ENCODE peak calls at places on chromosomes 3 and 15, in five cellular contexts. U, A, J, M and E are unnamed samples.

GRCh38 chr3:44948239-44948638 is 27.7 kb downstream of the ZDHHC3 start:
- DNase-seq in A (no peak), M (no peak), U (peak; percentile 26), J (no peak), E (no peak)

GRCh38 chr3:189508784-189509489 is 122.3 kb upstream of the TP63 start:
- DNase-seq in A (no peak), U (no peak), M (no peak), J (no peak), E (no peak)

GRCh38 chr3:149790265-149790664 is 2.1 kb downstream of the ANKUB1 start:
- DNase-seq in U (peak; percentile 78), A (no peak), J (no peak), M (no peak), E (no peak)

GRCh38 chr15:89138999-89139612 is 50.9 kb downstream of the ABHD2 start:
- DNase-seq in U (peak; percentile 61), J (no peak), M (no peak), A (peak; percentile 49), E (no peak)

GRCh38 chr3:150639262-150639661 is 36.1 kb downstream of the SELENOT start:
- DNase-seq in U (peak; percentile 36), A (no peak), J (no peak), M (no peak), E (no peak)

GRCh38 chr15:26024241-26024640 is 161.1 kb upstream of the ATP10A start:
- DNase-seq in U (no peak), M (no peak), J (no peak), A (no peak), E (no peak)

GRCh38 chr3:64059484-64059883 is 36.2 kb upstream of the PSMD6 start:
- DNase-seq in M (no peak), J (no peak), U (no peak), A (no peak), E (no peak)

GRCh38 chr15:45331977-45332376 is 46.4 kb downstream of the GATM start:
- DNase-seq in J (no peak), U (peak; percentile 2), A (no peak), M (no peak), E (no peak)

GRCh38 chr15:41666353-41666920 is 6.2 kb downstream of the MGA start:
- DNase-seq in M (no peak), A (no peak), J (no peak), U (peak; percentile 54), E (peak; percentile 41)

GRCh38 chr15:50880651-50881114 is 27.8 kb upstream of the AP4E1 start:
- DNase-seq in M (no peak), J (no peak), U (peak; percentile 85), A (no peak), E (no peak)

GRCh38 chr15:77029166-77030041 is 34.5 kb downstream of the PSTPIP1 start:
- DNase-seq in J (peak; percentile 68), U (no peak), M (no peak), A (no peak), E (no peak)

GRCh38 chr3:127053450-127053849 is 70.5 kb downstream of the PLXNA1 start:
- DNase-seq in U (no peak), M (no peak), J (peak; percentile 25), A (no peak), E (no peak)

GRCh38 chr15:85792872-85793621 is 1.7 kb downstream of the KLHL25 start:
- DNase-seq in M (no peak), U (no peak), A (no peak), J (no peak), E (no peak)

GRCh38 chr15:33801954-33802353 is 166.3 kb upstream of the CHRM5 start:
- DNase-seq in A (no peak), M (no peak), J (no peak), U (no peak), E (no peak)

GRCh38 chr3:132544130-132544529 is 52.9 kb upstream of the ACKR4 start:
- DNase-seq in A (no peak), M (no peak), U (no peak), J (no peak), E (no peak)

GRCh38 chr15:91409430-91409829 is 309.4 kb downstream of the SV2B start:
- DNase-seq in U (no peak), J (no peak), A (no peak), M (no peak), E (no peak)

GRCh38 chr15:73156431-73157191 is 104.3 kb downstream of the NEO1 start:
- DNase-seq in A (no peak), J (no peak), M (no peak), U (no peak), E (no peak)

GRCh38 chr3:188533172-188533571 is 379.2 kb downstream of the LPP start:
- DNase-seq in M (no peak), J (no peak), U (no peak), A (no peak), E (no peak)

GRCh38 chr15:89057506-89058133 is 30.6 kb upstream of the ABHD2 start:
- DNase-seq in M (peak; percentile 6), U (peak; percentile 88), J (peak; percentile 79), A (peak; percentile 74), E (peak; percentile 28)

GRCh38 chr3:167837430-167837829 is 101.9 kb downstream of the SERPINI1 start:
- DNase-seq in A (no peak), J (no peak), U (peak; percentile 8), M (no peak), E (no peak)

GRCh38 chr3:105806361-105806760 is 62.5 kb downstream of the CBLB start:
- DNase-seq in A (peak; percentile 37), J (no peak), M (no peak), U (peak; percentile 72), E (no peak)

GRCh38 chr3:195175076-195175475 is 95.9 kb downstream of the XXYLT1 start:
- DNase-seq in M (no peak), A (no peak), U (no peak), J (no peak), E (no peak)

GRCh38 chr3:138375446-138375845 is 27.1 kb downstream of the MRAS start:
- DNase-seq in M (no peak), A (no peak), J (no peak), U (no peak), E (no peak)

GRCh38 chr3:183878071-183878470 is 6.6 kb downstream of the PARL start:
- DNase-seq in J (no peak), A (no peak), M (no peak), U (no peak), E (no peak)

GRCh38 chr3:194323785-194324735 is 27.1 kb downstream of the CPN2 start:
- DNase-seq in M (no peak), J (peak; percentile 68), A (peak; percentile 63), U (peak; percentile 70), E (no peak)

GRCh38 chr3:97795951-97796350 is 25.9 kb upstream of the CRYBG3 start:
- DNase-seq in U (no peak), M (no peak), J (no peak), A (no peak), E (no peak)

GRCh38 chr15:22845289-22845900 is 6.9 kb downstream of the NIPA2 start:
- DNase-seq in U (peak; percentile 30), J (no peak), M (no peak), A (peak; percentile 35), E (no peak)

GRCh38 chr3:187629711-187630110 is 40.5 kb downstream of the SST start:
- DNase-seq in U (peak; percentile 9), M (no peak), A (no peak), J (no peak), E (no peak)

GRCh38 chr15:96889734-96890480 is 559.4 kb downstream of the NR2F2 start:
- DNase-seq in J (no peak), U (no peak), A (peak; percentile 13), M (no peak), E (no peak)

GRCh38 chr3:39850707-39851014 is 41.3 kb downstream of the MYRIP start:
- DNase-seq in A (no peak), U (no peak), M (no peak), J (no peak), E (peak; percentile 46)

GRCh38 chr3:186669378-186670084 is 3.7 kb downstream of the HRG start:
- DNase-seq in M (no peak), J (no peak), U (no peak), A (no peak), E (no peak)

GRCh38 chr15:26013946-26014345 is 150.8 kb upstream of the ATP10A start:
- DNase-seq in J (no peak), A (no peak), U (no peak), M (no peak), E (peak; percentile 3)

GRCh38 chr15:89307046-89307587 is 27.5 kb downstream of the POLG start:
- DNase-seq in A (no peak), U (peak; percentile 70), M (no peak), J (no peak), E (no peak)

GRCh38 chr15:28894631-28895030 is 8.9 kb downstream of the APBA2 start:
- DNase-seq in U (no peak), J (no peak), A (no peak), M (no peak), E (no peak)

GRCh38 chr3:72719137-72719536 is 129.1 kb downstream of the SHQ1 start:
- DNase-seq in A (no peak), U (no peak), M (no peak), J (no peak), E (no peak)

GRCh38 chr15:70284438-70285214 is 186.9 kb upstream of the TLE3 start:
- DNase-seq in J (no peak), A (peak; percentile 72), U (no peak), M (no peak), E (peak; percentile 94)

GRCh38 chr3:197249542-197249941 is 48.9 kb downstream of the DLG1 start:
- DNase-seq in M (no peak), A (no peak), J (no peak), U (no peak), E (no peak)
- TF ChIP-seq CTCF in M (no peak), A (no peak), J (no peak), U (no peak), E (no peak)

DNA sequence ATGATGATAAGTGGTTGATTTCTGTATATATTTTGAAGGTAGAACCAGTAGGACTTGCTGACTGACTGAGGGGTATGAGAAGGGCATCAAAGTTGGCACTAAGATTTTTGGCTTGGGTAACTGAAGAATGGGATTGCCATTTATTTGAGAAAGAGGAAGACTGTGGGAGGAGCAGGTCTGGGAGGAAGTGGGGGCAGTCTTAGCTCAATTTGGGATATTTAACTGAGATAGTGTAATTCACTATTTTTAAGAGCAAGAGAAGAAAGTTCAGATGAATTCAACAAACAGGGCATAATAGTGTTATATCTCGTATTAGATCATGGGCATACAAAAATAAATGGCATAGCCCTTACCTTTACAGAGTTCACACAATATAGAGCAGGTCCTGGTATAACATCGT is 1.7 kb downstream of the BUB1B start:
- DNase-seq in U (no peak), J (no peak), M (no peak), A (no peak), E (no peak)
- H3K4me3 ChIP-seq in U (peak overlapping the region; percentile 97), J (no peak overlapping the region), M (no peak overlapping the region), A (no peak overlapping the region), E (peak overlapping the region; percentile 86)

GRCh38 chr3:156816794-156817741 is 9.1 kb upstream of the LEKR1 start:
- DNase-seq in U (peak; percentile 98), M (peak; percentile 37), J (peak; percentile 94), A (peak; percentile 87), E (peak; percentile 38)
- TF ChIP-seq CTCF in U (no peak), M (peak; percentile 7), J (no peak), A (no peak), E (no peak)

GRCh38 chr15:31272558-31273257 is 53.9 kb upstream of the KLF13 start:
- DNase-seq in U (no peak), M (no peak), J (peak; percentile 90), A (peak; percentile 10), E (no peak)
- H3K4me3 ChIP-seq in U (no peak overlapping the region), M (no peak overlapping the region), J (no peak overlapping the region), A (no peak overlapping the region), E (no peak overlapping the region)

GRCh38 chr3:14577897-14578296 is 37.8 kb upstream of the GRIP2 start:
- DNase-seq in U (no peak), J (no peak), A (no peak), M (no peak), E (no peak)
- TF ChIP-seq CTCF in U (no peak), J (no peak), A (no peak), M (no peak), E (no peak)

GRCh38 chr3:52218026-52218425 is 7.4 kb downstream of the TLR9 start:
- DNase-seq in J (no peak), M (no peak), A (no peak), U (no peak), E (no peak)
- H3K4me3 ChIP-seq in J (no peak overlapping the region), M (no peak overlapping the region), A (no peak overlapping the region), U (no peak overlapping the region), E (no peak overlapping the region)